ENCODE peak calls at places on chromosome 7, in eight cellular contexts. One of them, this sample, is unnamed.

GRCh38 chr7:146004805-146005204 is 111.8 kb upstream of the CNTNAP2 start:
- DNase-seq in tibial artery: no peak
- DNase-seq in heart left ventricle: no peak
- DNase-seq in breast epithelium: no peak
- DNase-seq in IMR-90: no peak
- DNase-seq in AG04450: no peak
- DNase-seq in osteoblast: no peak
- DNase-seq in thoracic aorta: no peak
- DNase-seq in this sample: no peak

GRCh38 chr7:155412416-155413253 is 45.3 kb upstream of the EN2 start:
- DNase-seq in breast epithelium: no peak
- DNase-seq in IMR-90: peak
- DNase-seq in tibial artery: no peak
- DNase-seq in osteoblast: peak
- DNase-seq in thoracic aorta: no peak
- DNase-seq in AG04450: no peak
- DNase-seq in heart left ventricle: no peak
- DNase-seq in this sample: no peak

GRCh38 chr7:148962823-148963582 is 65.3 kb downstream of the PDIA4 start:
- DNase-seq in osteoblast: peak
- DNase-seq in tibial artery: peak
- DNase-seq in breast epithelium: no peak
- DNase-seq in AG04450: peak
- DNase-seq in heart left ventricle: no peak
- DNase-seq in thoracic aorta: no peak
- DNase-seq in IMR-90: peak
- DNase-seq in this sample: no peak

GRCh38 chr7:22372863-22373262 is 15.9 kb upstream of the RAPGEF5 start:
- DNase-seq in heart left ventricle: no peak
- DNase-seq in IMR-90: no peak
- DNase-seq in AG04450: no peak
- DNase-seq in thoracic aorta: no peak
- DNase-seq in breast epithelium: no peak
- DNase-seq in osteoblast: no peak
- DNase-seq in tibial artery: no peak
- DNase-seq in this sample: no peak

GRCh38 chr7:1046722-1047679 is 2.7 kb downstream of the GPR146 start:
- DNase-seq in tibial artery: no peak
- DNase-seq in osteoblast: no peak
- DNase-seq in breast epithelium: no peak
- DNase-seq in AG04450: no peak
- DNase-seq in thoracic aorta: no peak
- DNase-seq in heart left ventricle: no peak
- DNase-seq in IMR-90: no peak
- DNase-seq in this sample: no peak

GRCh38 chr7:1538544-1539345 is 8.2 kb downstream of the MAFK start:
- DNase-seq in heart left ventricle: peak
- DNase-seq in tibial artery: no peak
- DNase-seq in AG04450: no peak
- DNase-seq in IMR-90: no peak
- DNase-seq in osteoblast: no peak
- DNase-seq in breast epithelium: no peak
- DNase-seq in thoracic aorta: no peak
- DNase-seq in this sample: no peak

GRCh38 chr7:1354661-1355567 is 104.4 kb downstream of the MICALL2 start:
- DNase-seq in heart left ventricle: peak
- DNase-seq in osteoblast: peak
- DNase-seq in tibial artery: no peak
- DNase-seq in IMR-90: no peak
- DNase-seq in breast epithelium: no peak
- DNase-seq in thoracic aorta: no peak
- DNase-seq in AG04450: no peak
- DNase-seq in this sample: no peak

GRCh38 chr7:30379131-30379530 is 94.7 kb downstream of the ZNRF2 start:
- DNase-seq in tibial artery: no peak
- DNase-seq in breast epithelium: no peak
- DNase-seq in AG04450: no peak
- DNase-seq in heart left ventricle: no peak
- DNase-seq in osteoblast: no peak
- DNase-seq in thoracic aorta: no peak
- DNase-seq in IMR-90: peak
- DNase-seq in this sample: no peak

GRCh38 chr7:22193361-22194016 is 163.5 kb downstream of the RAPGEF5 start:
- DNase-seq in breast epithelium: no peak
- DNase-seq in heart left ventricle: no peak
- DNase-seq in IMR-90: peak
- DNase-seq in AG04450: peak
- DNase-seq in thoracic aorta: no peak
- DNase-seq in tibial artery: peak
- DNase-seq in osteoblast: no peak
- DNase-seq in this sample: peak

GRCh38 chr7:1049006-1049741 is 4.8 kb downstream of the GPR146 start:
- DNase-seq in tibial artery: no peak
- DNase-seq in osteoblast: no peak
- DNase-seq in thoracic aorta: no peak
- DNase-seq in AG04450: no peak
- DNase-seq in heart left ventricle: no peak
- DNase-seq in IMR-90: no peak
- DNase-seq in breast epithelium: no peak
- DNase-seq in this sample: no peak

GRCh38 chr7:155204744-155205367 is 92.8 kb upstream of the INSIG1 start:
- DNase-seq in tibial artery: no peak
- DNase-seq in osteoblast: peak
- DNase-seq in AG04450: no peak
- DNase-seq in thoracic aorta: no peak
- DNase-seq in IMR-90: no peak
- DNase-seq in breast epithelium: peak
- DNase-seq in heart left ventricle: no peak
- DNase-seq in this sample: no peak

GRCh38 chr7:64890761-64891666 is 12.1 kb upstream of the ZNF273 start:
- DNase-seq in tibial artery: no peak
- DNase-seq in thoracic aorta: no peak
- DNase-seq in heart left ventricle: no peak
- DNase-seq in AG04450: no peak
- DNase-seq in IMR-90: no peak
- DNase-seq in breast epithelium: no peak
- DNase-seq in osteoblast: peak
- DNase-seq in this sample: no peak

GRCh38 chr7:1715671-1716074 is 45.6 kb downstream of the ELFN1 start:
- DNase-seq in breast epithelium: no peak
- DNase-seq in thoracic aorta: no peak
- DNase-seq in osteoblast: peak
- DNase-seq in heart left ventricle: no peak
- DNase-seq in tibial artery: no peak
- DNase-seq in AG04450: no peak
- DNase-seq in IMR-90: no peak
- DNase-seq in this sample: no peak

GRCh38 chr7:43700059-43700501 is 29.2 kb downstream of the COA1 start:
- DNase-seq in tibial artery: no peak
- DNase-seq in osteoblast: no peak
- DNase-seq in breast epithelium: no peak
- DNase-seq in AG04450: peak
- DNase-seq in IMR-90: peak
- DNase-seq in thoracic aorta: no peak
- DNase-seq in heart left ventricle: no peak
- DNase-seq in this sample: peak

GRCh38 chr7:92837214-92837749 is 909 bp upstream of the CDK6 start:
- DNase-seq in tibial artery: no peak
- DNase-seq in osteoblast: peak
- DNase-seq in thoracic aorta: no peak
- DNase-seq in breast epithelium: no peak
- DNase-seq in IMR-90: peak
- DNase-seq in heart left ventricle: no peak
- DNase-seq in AG04450: no peak
- DNase-seq in this sample: no peak

GRCh38 chr7:3034591-3035150 is 9.0 kb downstream of the CARD11 start:
- DNase-seq in osteoblast: no peak
- DNase-seq in tibial artery: no peak
- DNase-seq in AG04450: no peak
- DNase-seq in IMR-90: no peak
- DNase-seq in breast epithelium: no peak
- DNase-seq in heart left ventricle: no peak
- DNase-seq in thoracic aorta: no peak
- DNase-seq in this sample: no peak

GRCh38 chr7:116438274-116438673 is 61.3 kb upstream of the CAV2 start:
- DNase-seq in thoracic aorta: no peak
- DNase-seq in tibial artery: no peak
- DNase-seq in AG04450: no peak
- DNase-seq in osteoblast: peak
- DNase-seq in breast epithelium: no peak
- DNase-seq in IMR-90: peak
- DNase-seq in heart left ventricle: no peak
- DNase-seq in this sample: no peak

GRCh38 chr7:47153076-47153475 is 428.8 kb downstream of the TNS3 start:
- DNase-seq in breast epithelium: no peak
- DNase-seq in AG04450: peak
- DNase-seq in osteoblast: no peak
- DNase-seq in IMR-90: peak
- DNase-seq in heart left ventricle: no peak
- DNase-seq in tibial artery: peak
- DNase-seq in thoracic aorta: no peak
- DNase-seq in this sample: peak

GRCh38 chr7:47153571-47153970 is 428.3 kb downstream of the TNS3 start:
- DNase-seq in AG04450: no peak
- DNase-seq in thoracic aorta: no peak
- DNase-seq in osteoblast: peak
- DNase-seq in breast epithelium: no peak
- DNase-seq in IMR-90: no peak
- DNase-seq in tibial artery: no peak
- DNase-seq in heart left ventricle: no peak
- DNase-seq in this sample: no peak

GRCh38 chr7:47150497-47151260 is 431.2 kb downstream of the TNS3 start:
- DNase-seq in heart left ventricle: no peak
- DNase-seq in breast epithelium: no peak
- DNase-seq in AG04450: no peak
- DNase-seq in osteoblast: no peak
- DNase-seq in IMR-90: no peak
- DNase-seq in tibial artery: no peak
- DNase-seq in thoracic aorta: no peak
- DNase-seq in this sample: no peak

GRCh38 chr7:47149971-47150370 is 431.9 kb downstream of the TNS3 start:
- DNase-seq in heart left ventricle: no peak
- DNase-seq in AG04450: no peak
- DNase-seq in osteoblast: no peak
- DNase-seq in IMR-90: no peak
- DNase-seq in breast epithelium: no peak
- DNase-seq in thoracic aorta: no peak
- DNase-seq in tibial artery: no peak
- DNase-seq in this sample: no peak

DNA sequence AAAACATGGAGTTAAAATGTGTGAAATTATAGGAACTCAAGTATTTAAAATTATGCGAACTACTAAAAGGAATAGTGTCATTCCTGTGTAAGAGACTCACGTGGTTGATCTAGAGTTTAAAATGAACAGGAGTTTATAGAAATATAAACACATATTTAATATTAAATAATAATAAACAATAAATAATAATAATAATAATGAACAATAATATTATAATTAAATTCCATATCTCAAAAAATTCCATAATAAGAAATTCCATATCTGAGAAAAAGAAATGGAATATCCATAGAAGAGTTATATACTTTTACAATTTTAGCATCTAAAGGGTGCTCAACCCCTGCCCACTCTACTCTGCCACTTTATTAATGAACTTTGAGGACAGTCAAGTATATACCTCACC is 429.6 kb downstream of the TNS3 start:
- DNase-seq in heart left ventricle: no peak
- DNase-seq in breast epithelium: no peak
- DNase-seq in AG04450: no peak
- DNase-seq in thoracic aorta: no peak
- DNase-seq in tibial artery: no peak
- DNase-seq in IMR-90: no peak
- DNase-seq in osteoblast: no peak
- DNase-seq in this sample: no peak
- H3K4me3 ChIP-seq in heart left ventricle: no peak
- H3K4me3 ChIP-seq in breast epithelium: no peak
- H3K4me3 ChIP-seq in AG04450: no peak
- H3K4me3 ChIP-seq in thoracic aorta: no peak
- H3K4me3 ChIP-seq in tibial artery: no peak
- H3K4me3 ChIP-seq in IMR-90: no peak
- H3K4me3 ChIP-seq in osteoblast: no peak
- H3K4me3 ChIP-seq in this sample: no peak

GRCh38 chr7:143396182-143396581 is 12.5 kb downstream of the EPHA1 start:
- DNase-seq in osteoblast: no peak
- DNase-seq in IMR-90: no peak
- DNase-seq in thoracic aorta: no peak
- DNase-seq in AG04450: no peak
- DNase-seq in tibial artery: no peak
- DNase-seq in breast epithelium: no peak
- DNase-seq in heart left ventricle: no peak
- DNase-seq in this sample: no peak
- TF ChIP-seq CTCF in osteoblast: no peak
- TF ChIP-seq CTCF in IMR-90: no peak
- TF ChIP-seq CTCF in thoracic aorta: no peak
- TF ChIP-seq CTCF in AG04450: no peak
- TF ChIP-seq CTCF in tibial artery: no peak
- TF ChIP-seq CTCF in breast epithelium: no peak
- TF ChIP-seq CTCF in heart left ventricle: no peak
- TF ChIP-seq CTCF in this sample: no peak

GRCh38 chr7:38978474-38978873 is 765 bp downstream of the POU6F2 start:
- DNase-seq in IMR-90: no peak
- DNase-seq in thoracic aorta: no peak
- DNase-seq in tibial artery: no peak
- DNase-seq in osteoblast: no peak
- DNase-seq in AG04450: no peak
- DNase-seq in breast epithelium: no peak
- DNase-seq in heart left ventricle: no peak
- DNase-seq in this sample: no peak
- H3K4me3 ChIP-seq in IMR-90: no peak
- H3K4me3 ChIP-seq in thoracic aorta: no peak
- H3K4me3 ChIP-seq in tibial artery: no peak
- H3K4me3 ChIP-seq in osteoblast: no peak
- H3K4me3 ChIP-seq in AG04450: no peak
- H3K4me3 ChIP-seq in breast epithelium: no peak
- H3K4me3 ChIP-seq in heart left ventricle: no peak
- H3K4me3 ChIP-seq in this sample: no peak

GRCh38 chr7:117895271-117895670 is 22.0 kb upstream of the CTTNBP2 start:
- DNase-seq in AG04450: no peak
- DNase-seq in osteoblast: no peak
- DNase-seq in IMR-90: no peak
- DNase-seq in tibial artery: no peak
- DNase-seq in thoracic aorta: no peak
- DNase-seq in heart left ventricle: no peak
- DNase-seq in breast epithelium: no peak
- DNase-seq in this sample: no peak

GRCh38 chr7:117889611-117890010 is 16.4 kb upstream of the CTTNBP2 start:
- DNase-seq in osteoblast: no peak
- DNase-seq in thoracic aorta: no peak
- DNase-seq in IMR-90: no peak
- DNase-seq in heart left ventricle: no peak
- DNase-seq in AG04450: no peak
- DNase-seq in tibial artery: no peak
- DNase-seq in breast epithelium: no peak
- DNase-seq in this sample: no peak

GRCh38 chr7:117894037-117894436 is 20.8 kb upstream of the CTTNBP2 start:
- DNase-seq in thoracic aorta: no peak
- DNase-seq in breast epithelium: no peak
- DNase-seq in IMR-90: no peak
- DNase-seq in osteoblast: no peak
- DNase-seq in tibial artery: no peak
- DNase-seq in AG04450: no peak
- DNase-seq in heart left ventricle: no peak
- DNase-seq in this sample: no peak

GRCh38 chr7:117896339-117896738 is 23.1 kb upstream of the CTTNBP2 start:
- DNase-seq in osteoblast: no peak
- DNase-seq in tibial artery: no peak
- DNase-seq in heart left ventricle: no peak
- DNase-seq in AG04450: no peak
- DNase-seq in breast epithelium: no peak
- DNase-seq in thoracic aorta: no peak
- DNase-seq in IMR-90: no peak
- DNase-seq in this sample: no peak

GRCh38 chr7:117892821-117893220 is 19.6 kb upstream of the CTTNBP2 start:
- DNase-seq in IMR-90: no peak
- DNase-seq in thoracic aorta: no peak
- DNase-seq in tibial artery: no peak
- DNase-seq in AG04450: no peak
- DNase-seq in osteoblast: no peak
- DNase-seq in heart left ventricle: no peak
- DNase-seq in breast epithelium: no peak
- DNase-seq in this sample: no peak
- TF ChIP-seq CTCF in IMR-90: no peak
- TF ChIP-seq CTCF in thoracic aorta: no peak
- TF ChIP-seq CTCF in tibial artery: no peak
- TF ChIP-seq CTCF in AG04450: no peak
- TF ChIP-seq CTCF in osteoblast: no peak
- TF ChIP-seq CTCF in heart left ventricle: no peak
- TF ChIP-seq CTCF in breast epithelium: no peak
- TF ChIP-seq CTCF in this sample: no peak